ENCODE peak calls at places on chromosomes 1 and 21, in five cellular contexts. One of them, this sample, is unnamed.

GRCh38 chr1:67371681-67372080 is 58.5 kb downstream of the SERBP1 start:
- DNase-seq in AG10803: no peak
- DNase-seq in fibroblast of the aortic adventitia: no peak
- DNase-seq in thoracic aorta: no peak
- DNase-seq in fibroblast of lung: peak; percentile 40
- DNase-seq in this sample: no peak

GRCh38 chr1:93641527-93641926 is 40.1 kb downstream of the BCAR3 start:
- DNase-seq in fibroblast of lung: peak; percentile 68
- DNase-seq in AG10803: no peak
- DNase-seq in thoracic aorta: no peak
- DNase-seq in fibroblast of the aortic adventitia: peak; percentile 56
- DNase-seq in this sample: no peak

GRCh38 chr21:20790113-20790512 is 208.1 kb upstream of the NCAM2 start:
- DNase-seq in AG10803: no peak
- DNase-seq in fibroblast of lung: no peak
- DNase-seq in thoracic aorta: no peak
- DNase-seq in fibroblast of the aortic adventitia: no peak
- DNase-seq in this sample: no peak

GRCh38 chr1:15696956-15697521 is 12.9 kb downstream of the PLEKHM2 start:
- DNase-seq in fibroblast of the aortic adventitia: peak; percentile 16
- DNase-seq in fibroblast of lung: no peak
- DNase-seq in AG10803: no peak
- DNase-seq in thoracic aorta: no peak
- DNase-seq in this sample: no peak

GRCh38 chr1:22955146-22955545 is 17.5 kb downstream of the LACTBL1 start:
- DNase-seq in AG10803: no peak
- DNase-seq in thoracic aorta: no peak
- DNase-seq in fibroblast of the aortic adventitia: no peak
- DNase-seq in fibroblast of lung: no peak
- DNase-seq in this sample: no peak

GRCh38 chr1:42777860-42778259 is 6.9 kb upstream of the TMEM269 start:
- DNase-seq in thoracic aorta: no peak
- DNase-seq in fibroblast of the aortic adventitia: peak; percentile 52
- DNase-seq in AG10803: peak; percentile 48
- DNase-seq in fibroblast of lung: no peak
- DNase-seq in this sample: no peak

GRCh38 chr1:116820362-116820761 is 66.1 kb downstream of the CD2 start:
- DNase-seq in AG10803: peak; percentile 91
- DNase-seq in thoracic aorta: no peak
- DNase-seq in fibroblast of the aortic adventitia: peak; percentile 97
- DNase-seq in fibroblast of lung: peak; percentile 99
- DNase-seq in this sample: no peak

GRCh38 chr1:198075296-198075695 is 81.5 kb upstream of the NEK7 start:
- DNase-seq in AG10803: no peak
- DNase-seq in fibroblast of the aortic adventitia: no peak
- DNase-seq in thoracic aorta: no peak
- DNase-seq in fibroblast of lung: no peak
- DNase-seq in this sample: no peak

GRCh38 chr1:212628813-212629415 is 20.4 kb downstream of the ATF3 start:
- DNase-seq in thoracic aorta: no peak
- DNase-seq in fibroblast of lung: no peak
- DNase-seq in AG10803: no peak
- DNase-seq in fibroblast of the aortic adventitia: no peak
- DNase-seq in this sample: no peak

GRCh38 chr1:243513726-243514491 is 258.1 kb downstream of the SDCCAG8 start:
- DNase-seq in fibroblast of the aortic adventitia: peak; percentile 48
- DNase-seq in AG10803: peak; percentile 61
- DNase-seq in fibroblast of lung: peak; percentile 86
- DNase-seq in thoracic aorta: no peak
- DNase-seq in this sample: no peak

GRCh38 chr1:222167111-222167510 is 380.8 kb downstream of the HHIPL2 start:
- DNase-seq in thoracic aorta: no peak
- DNase-seq in fibroblast of lung: peak; percentile 94
- DNase-seq in fibroblast of the aortic adventitia: peak; percentile 72
- DNase-seq in AG10803: peak; percentile 95
- DNase-seq in this sample: no peak

GRCh38 chr1:67053535-67053784 is 488 bp downstream of the SLC35D1 start:
- DNase-seq in thoracic aorta: no peak
- DNase-seq in fibroblast of the aortic adventitia: no peak
- DNase-seq in AG10803: peak; percentile 54
- DNase-seq in fibroblast of lung: no peak
- DNase-seq in this sample: no peak

GRCh38 chr1:98001764-98002163 is 80.9 kb upstream of the DPYD start:
- DNase-seq in fibroblast of the aortic adventitia: peak; percentile 68
- DNase-seq in thoracic aorta: no peak
- DNase-seq in fibroblast of lung: no peak
- DNase-seq in AG10803: peak; percentile 63
- DNase-seq in this sample: no peak

GRCh38 chr1:169561692-169562091 is 24.6 kb downstream of the F5 start:
- DNase-seq in AG10803: no peak
- DNase-seq in fibroblast of the aortic adventitia: no peak
- DNase-seq in fibroblast of lung: no peak
- DNase-seq in thoracic aorta: no peak
- DNase-seq in this sample: no peak

GRCh38 chr1:97094257-97094972 is 372.8 kb downstream of the PTBP2 start:
- DNase-seq in AG10803: peak; percentile 85
- DNase-seq in thoracic aorta: no peak
- DNase-seq in fibroblast of lung: peak; percentile 98
- DNase-seq in fibroblast of the aortic adventitia: peak; percentile 96
- DNase-seq in this sample: peak; percentile 22

GRCh38 chr1:79982218-79982617 is 975.7 kb upstream of the ADGRL4 start:
- DNase-seq in thoracic aorta: peak; percentile 3
- DNase-seq in AG10803: peak; percentile 97
- DNase-seq in fibroblast of lung: peak; percentile 88
- DNase-seq in fibroblast of the aortic adventitia: peak; percentile 100
- DNase-seq in this sample: no peak

GRCh38 chr1:54403808-54404261 is 2.4 kb downstream of the SSBP3 start:
- DNase-seq in AG10803: peak; percentile 49
- DNase-seq in fibroblast of the aortic adventitia: peak; percentile 39
- DNase-seq in fibroblast of lung: peak; percentile 78
- DNase-seq in thoracic aorta: no peak
- DNase-seq in this sample: no peak

GRCh38 chr1:25664800-25665199 is 48.2 kb downstream of the MAN1C1 start:
- DNase-seq in fibroblast of lung: no peak
- DNase-seq in AG10803: no peak
- DNase-seq in thoracic aorta: no peak
- DNase-seq in fibroblast of the aortic adventitia: no peak
- DNase-seq in this sample: no peak

GRCh38 chr1:14522331-14523241 is 75.9 kb upstream of the KAZN start:
- DNase-seq in thoracic aorta: no peak
- DNase-seq in fibroblast of lung: peak; percentile 90
- DNase-seq in AG10803: peak; percentile 85
- DNase-seq in fibroblast of the aortic adventitia: peak; percentile 97
- DNase-seq in this sample: no peak

GRCh38 chr1:18575620-18576019 is 55.0 kb upstream of the PAX7 start:
- DNase-seq in thoracic aorta: no peak
- DNase-seq in fibroblast of lung: peak; percentile 10
- DNase-seq in fibroblast of the aortic adventitia: no peak
- DNase-seq in AG10803: peak; percentile 13
- DNase-seq in this sample: peak; percentile 29

GRCh38 chr1:14567056-14567455 is 31.4 kb upstream of the KAZN start:
- DNase-seq in thoracic aorta: no peak
- DNase-seq in AG10803: no peak
- DNase-seq in fibroblast of the aortic adventitia: no peak
- DNase-seq in fibroblast of lung: no peak
- DNase-seq in this sample: no peak

GRCh38 chr1:60899464-60899863 is 182.9 kb upstream of the NFIA start:
- DNase-seq in AG10803: no peak
- DNase-seq in thoracic aorta: no peak
- DNase-seq in fibroblast of the aortic adventitia: no peak
- DNase-seq in fibroblast of lung: no peak
- DNase-seq in this sample: no peak

GRCh38 chr1:176602388-176603004 is 139.5 kb downstream of the PAPPA2 start:
- DNase-seq in AG10803: no peak
- DNase-seq in fibroblast of lung: no peak
- DNase-seq in thoracic aorta: no peak
- DNase-seq in fibroblast of the aortic adventitia: peak; percentile 47
- DNase-seq in this sample: no peak

GRCh38 chr21:39472211-39472610 is 20.4 kb downstream of the SH3BGR start:
- DNase-seq in thoracic aorta: no peak
- DNase-seq in fibroblast of lung: no peak
- DNase-seq in AG10803: no peak
- DNase-seq in fibroblast of the aortic adventitia: no peak
- DNase-seq in this sample: no peak

GRCh38 chr1:46652321-46653100 is 15.7 kb downstream of the ATPAF1 start:
- DNase-seq in fibroblast of lung: no peak
- DNase-seq in fibroblast of the aortic adventitia: no peak
- DNase-seq in thoracic aorta: no peak
- DNase-seq in AG10803: no peak
- DNase-seq in this sample: no peak

GRCh38 chr1:193349046-193349535 is 162.7 kb upstream of the B3GALT2 start:
- DNase-seq in AG10803: no peak
- DNase-seq in thoracic aorta: no peak
- DNase-seq in fibroblast of the aortic adventitia: no peak
- DNase-seq in fibroblast of lung: no peak
- DNase-seq in this sample: no peak

GRCh38 chr1:22916469-22916817 is 56.2 kb downstream of the LACTBL1 start:
- DNase-seq in fibroblast of lung: peak; percentile 6
- DNase-seq in fibroblast of the aortic adventitia: no peak
- DNase-seq in AG10803: no peak
- DNase-seq in thoracic aorta: no peak
- DNase-seq in this sample: no peak

GRCh38 chr1:172613294-172613693 is 45.6 kb upstream of the FASLG start:
- DNase-seq in fibroblast of the aortic adventitia: no peak
- DNase-seq in AG10803: peak; percentile 17
- DNase-seq in fibroblast of lung: peak; percentile 11
- DNase-seq in thoracic aorta: no peak
- DNase-seq in this sample: no peak

GRCh38 chr1:184860985-184861754 is 106.5 kb upstream of the EDEM3 start:
- DNase-seq in AG10803: peak; percentile 81
- DNase-seq in thoracic aorta: no peak
- DNase-seq in fibroblast of lung: no peak
- DNase-seq in fibroblast of the aortic adventitia: no peak
- DNase-seq in this sample: no peak

GRCh38 chr1:84619383-84620093 is 45.3 kb upstream of the CTBS start:
- DNase-seq in AG10803: peak; percentile 60
- DNase-seq in fibroblast of lung: peak; percentile 91
- DNase-seq in thoracic aorta: peak; percentile 21
- DNase-seq in fibroblast of the aortic adventitia: peak; percentile 75
- DNase-seq in this sample: peak; percentile 52

GRCh38 chr1:152347116-152347728 is 12.6 kb downstream of the FLG2 start:
- DNase-seq in fibroblast of the aortic adventitia: peak; percentile 72
- DNase-seq in thoracic aorta: no peak
- DNase-seq in fibroblast of lung: peak; percentile 41
- DNase-seq in AG10803: peak; percentile 62
- DNase-seq in this sample: peak; percentile 40

GRCh38 chr1:168512864-168513595 is 30.8 kb downstream of the XCL2 start:
- DNase-seq in thoracic aorta: no peak
- DNase-seq in fibroblast of lung: no peak
- DNase-seq in fibroblast of the aortic adventitia: no peak
- DNase-seq in AG10803: no peak
- DNase-seq in this sample: no peak

GRCh38 chr1:156337888-156338179 is 258 bp downstream of the CCT3 start:
- DNase-seq in thoracic aorta: no peak
- DNase-seq in AG10803: no peak
- DNase-seq in fibroblast of the aortic adventitia: no peak
- DNase-seq in fibroblast of lung: no peak
- DNase-seq in this sample: no peak